ENCODE peak calls at places on chromosomes 2 and 18, in four cellular contexts. H is HCT116, L is heart right ventricle, R is stomach. U is an unnamed sample.

GRCh38 chr18:35827275-35827929 is 145.1 kb upstream of the RMP24 start:
- DNase-seq in H (no peak), L (no peak), R (no peak), U (no peak)

GRCh38 chr2:9637330-9637729 is 6.5 kb upstream of the YWHAQ start:
- DNase-seq in H (peak; percentile 53), L (no peak), R (no peak), U (no peak)

GRCh38 chr2:101113441-101114267 is 37.5 kb downstream of the TBC1D8 start:
- DNase-seq in H (peak; percentile 51), L (no peak), R (peak; percentile 48), U (no peak)

GRCh38 chr18:57077786-57078552 is 68.9 kb upstream of the BOD1L2 start:
- DNase-seq in H (no peak), L (no peak), R (no peak), U (peak; percentile 80)

GRCh38 chr18:60693426-60693825 is 320.9 kb upstream of the MC4R start:
- DNase-seq in H (no peak), L (no peak), R (no peak), U (no peak)

GRCh38 chr2:74147729-74148456 is at the start of gene BOLA3:
- DNase-seq in H (peak; percentile 39), L (peak; percentile 85), R (peak; percentile 86), U (peak; percentile 97)

GRCh38 chr2:235922851-235923250 is 245.3 kb downstream of the GBX2 start:
- DNase-seq in H (no peak), L (no peak), R (no peak), U (no peak)

GRCh38 chr2:45218931-45219339 is 209.7 kb upstream of the SIX2 start:
- DNase-seq in H (no peak), L (no peak), R (peak; percentile 41), U (no peak)

GRCh38 chr18:2337552-2338141 is 233.7 kb downstream of the METTL4 start:
- DNase-seq in H (peak; percentile 19), L (peak; percentile 10), R (peak; percentile 42), U (no peak)

GRCh38 chr2:88051792-88052191 is 3.8 kb downstream of the KRCC1 start:
- DNase-seq in H (no peak), L (no peak), R (no peak), U (no peak)

GRCh38 chr2:207831569-207832248 is 62.0 kb upstream of the FZD5 start:
- DNase-seq in H (no peak), L (no peak), R (no peak), U (no peak)

GRCh38 chr2:22907330-22907729 is 477.6 kb upstream of the KLHL29 start:
- DNase-seq in H (no peak), L (no peak), R (no peak), U (no peak)

GRCh38 chr2:96099861-96100798 is 16.2 kb downstream of the ADRA2B start:
- DNase-seq in H (no peak), L (peak; percentile 3), R (no peak), U (peak; percentile 64)

GRCh38 chr2:206379321-206379720 is 64.0 kb upstream of the ADAM23 start:
- DNase-seq in H (no peak), L (no peak), R (no peak), U (no peak)

GRCh38 chr18:26686532-26686931 is 138.2 kb upstream of the KCTD1 start:
- DNase-seq in H (no peak), L (no peak), R (no peak), U (no peak)

GRCh38 chr2:59774821-59775463 is 778.5 kb downstream of the BCL11A start:
- DNase-seq in H (no peak), L (no peak), R (no peak), U (no peak)

GRCh38 chr2:130375291-130376266 is 19.7 kb downstream of the PTPN18 start:
- DNase-seq in H (no peak), L (no peak), R (no peak), U (no peak)

GRCh38 chr2:47007221-47007825 is 91.7 kb upstream of the MCFD2 start:
- DNase-seq in H (no peak), L (no peak), R (no peak), U (no peak)

GRCh38 chr2:54074636-54075341 is 40.6 kb upstream of the ACYP2 start:
- DNase-seq in H (no peak), L (no peak), R (no peak), U (no peak)

GRCh38 chr2:216765810-216766259 is 70.5 kb upstream of the IGFBP5 start:
- DNase-seq in H (no peak), L (peak; percentile 48), R (no peak), U (peak; percentile 86)

GRCh38 chr2:119700866-119701265 is 21.9 kb downstream of the TMEM177 start:
- DNase-seq in H (no peak), L (no peak), R (no peak), U (no peak)

GRCh38 chr2:185108588-185108987 is 510.3 kb downstream of the ZNF804A start:
- DNase-seq in H (no peak), L (no peak), R (no peak), U (no peak)

GRCh38 chr18:46294325-46294724 is 190.1 kb downstream of the HAUS1 start:
- DNase-seq in H (no peak), L (no peak), R (no peak), U (no peak)

GRCh38 chr18:59140287-59140885 is 702 bp downstream of the SEC11C start:
- DNase-seq in H (no peak), L (peak; percentile 7), R (peak; percentile 28), U (no peak)

GRCh38 chr2:129708221-129708967 is 271.1 kb upstream of the RAB6C start:
- DNase-seq in H (no peak), L (no peak), R (no peak), U (no peak)

GRCh38 chr2:236047886-236048540 is 120.2 kb downstream of the GBX2 start:
- DNase-seq in H (no peak), L (no peak), R (no peak), U (no peak)

GRCh38 chr2:45585267-45585861 is 25.7 kb downstream of the SRBD1 start:
- DNase-seq in H (peak; percentile 26), L (peak; percentile 20), R (no peak), U (no peak)

GRCh38 chr18:10771053-10771709 is 245.4 kb downstream of the NAPG start:
- DNase-seq in H (no peak), L (no peak), R (no peak), U (no peak)

GRCh38 chr2:65425276-65425675 is 7.1 kb downstream of the SPRED2 start:
- DNase-seq in H (no peak), L (no peak), R (no peak), U (no peak)

GRCh38 chr18:71529708-71530303 is 1014.3 kb downstream of the CBLN2 start:
- DNase-seq in H (no peak), L (no peak), R (no peak), U (no peak)

GRCh38 chr2:176114120-176114929 is 2.3 kb upstream of the HOXD10 start:
- DNase-seq in H (no peak), L (no peak), R (no peak), U (no peak)

GRCh38 chr2:176114930-176115625 is 1.5 kb upstream of the HOXD10 start:
- DNase-seq in H (no peak), L (no peak), R (no peak), U (no peak)

GRCh38 chr2:176117823-176118376 is 1.3 kb downstream of the HOXD10 start:
- DNase-seq in H (no peak), L (no peak), R (no peak), U (no peak)

GRCh38 chr2:176117162-176117822 is 714 bp downstream of the HOXD10 start:
- DNase-seq in H (no peak), L (no peak), R (no peak), U (no peak)

GRCh38 chr2:176115883-176116813 is at the start of gene HOXD10:
- DNase-seq in H (no peak), L (no peak), R (no peak), U (peak; percentile 75)
- TF ChIP-seq CTCF in H (no peak), L (no peak), R (no peak), U (no peak)

DNA sequence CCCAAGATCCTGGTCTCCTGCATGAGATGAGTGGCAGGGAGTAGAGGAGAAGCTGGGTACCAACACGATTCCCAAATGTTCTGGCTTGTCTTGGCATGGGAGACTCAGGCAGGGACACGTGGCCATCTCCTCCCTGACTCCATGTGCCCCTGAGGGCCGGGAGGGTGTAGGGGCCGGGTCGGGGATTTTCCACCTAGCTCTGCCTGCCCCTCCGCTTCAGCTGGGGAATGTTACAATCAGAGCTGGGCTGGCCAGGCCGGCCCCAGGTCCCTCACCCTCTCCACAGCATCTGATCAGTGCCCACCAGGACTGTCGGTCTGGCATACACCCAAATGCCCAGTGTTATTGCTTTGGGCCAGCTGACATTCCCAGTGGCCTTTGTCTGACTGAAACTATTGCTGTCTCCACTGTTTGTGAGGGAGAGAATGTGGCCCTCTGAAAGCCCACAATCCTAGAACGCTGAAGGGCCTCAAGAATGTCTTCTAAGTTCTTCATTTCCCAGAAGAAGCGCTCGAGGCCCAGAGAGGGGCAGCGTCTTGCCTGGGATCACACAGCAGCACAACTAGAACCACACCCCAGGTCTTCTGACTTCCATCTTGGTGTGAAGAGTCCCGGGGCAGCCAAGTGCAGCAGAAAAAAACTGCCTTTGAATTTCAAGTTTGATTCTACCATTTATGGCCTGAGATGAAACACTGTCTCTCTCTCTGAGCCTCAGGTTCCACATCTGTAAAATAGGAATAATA is 23.2 kb downstream of the KCNK3 start:
- DNase-seq in H (no peak), L (no peak), R (no peak), U (no peak)
- H3K4me1 ChIP-seq in H (peaks cover 16% of the 10 kb centered on the region), L (peaks cover 28% of the 10 kb centered on the region), R (peaks cover 13% of the 10 kb centered on the region), U (peaks cover 26% of the 10 kb centered on the region)

GRCh38 chr2:70964596-70965386 is 13.6 kb upstream of the ANKRD53 start:
- DNase-seq in H (peak; percentile 36), L (peak; percentile 55), R (peak; percentile 75), U (peak; percentile 93)
- TF ChIP-seq CTCF in H (peak; percentile 79), L (peak; percentile 76), R (no peak), U (peak; percentile 88)

DNA sequence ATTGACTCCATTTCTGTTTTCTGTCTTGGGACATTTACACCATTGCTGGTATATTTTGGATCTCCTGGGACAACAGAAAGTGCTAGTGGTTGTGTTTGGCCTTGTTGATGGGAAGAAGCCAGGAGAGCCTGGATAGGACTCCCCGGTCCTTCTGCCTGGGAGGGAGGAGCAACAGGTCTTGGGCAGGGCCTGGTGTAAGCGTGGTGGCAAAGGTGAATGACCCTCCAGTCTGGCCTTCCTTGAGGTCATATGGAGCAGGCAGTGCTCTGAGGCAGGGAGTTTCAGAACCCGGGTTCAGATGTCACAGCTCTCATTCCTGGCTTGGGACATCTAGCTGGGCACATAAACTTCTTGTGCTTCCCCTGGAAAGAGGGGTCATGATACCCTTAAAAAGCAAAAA is 56.0 kb upstream of the RBM44 start:
- DNase-seq in H (no peak), L (no peak), R (no peak), U (no peak)
- H3K4me1 ChIP-seq in H (peaks cover 19% of the 10 kb centered on the region), L (peaks cover 59% of the 10 kb centered on the region), R (peaks cover 39% of the 10 kb centered on the region), U (peaks cover 81% of the 10 kb centered on the region)

GRCh38 chr2:75568174-75568573 is 7.4 kb upstream of the EVA1A start:
- DNase-seq in H (no peak), L (no peak), R (no peak), U (no peak)
- TF ChIP-seq CTCF in H (no peak), L (no peak), R (no peak), U (no peak)

GRCh38 chr2:128304330-128304714 is 14.3 kb downstream of the HS6ST1 start:
- DNase-seq in H (no peak), L (no peak), R (no peak), U (peak; percentile 70)
- H3K4me1 ChIP-seq in H (peaks cover 59% of the 10 kb centered on the region), L (peaks cover 37% of the 10 kb centered on the region), R (peaks cover 75% of the 10 kb centered on the region), U (peaks cover 24% of the 10 kb centered on the region)